ENCODE peak calls at places on chromosomes 2 and 18, in five cellular contexts. M, H, W, Y and L are unnamed samples.

GRCh38 chr2:9287400-9288059 is 80.9 kb downstream of the ASAP2 start:
- DNase-seq in M (no peak), W (no peak), H (no peak), Y (peak; percentile 98), L (peak; percentile 93)

GRCh38 chr18:24488824-24489493 is 28.5 kb downstream of the HRH4 start:
- DNase-seq in Y (peak; percentile 58), W (no peak), M (peak; percentile 61), H (peak; percentile 29), L (no peak)

GRCh38 chr2:198756166-198756565 is 701.6 kb downstream of the SATB2 start:
- DNase-seq in W (no peak), Y (peak; percentile 68), H (no peak), M (no peak), L (peak; percentile 17)

GRCh38 chr18:77023115-77023782 is 109.3 kb downstream of the MBP start:
- DNase-seq in M (no peak), H (no peak), W (no peak), Y (no peak), L (no peak)

GRCh38 chr18:47246027-47246971 is 5.2 kb downstream of the SKOR2 start:
- DNase-seq in H (no peak), W (no peak), M (no peak), Y (no peak), L (no peak)

GRCh38 chr2:101121174-101121573 is 30.0 kb downstream of the TBC1D8 start:
- DNase-seq in W (peak; percentile 59), M (no peak), Y (no peak), H (no peak), L (no peak)

GRCh38 chr18:37322497-37323035 is 243.0 kb downstream of the CELF4 start:
- DNase-seq in H (peak; percentile 12), M (peak; percentile 78), W (peak; percentile 17), Y (peak; percentile 72), L (no peak)

GRCh38 chr18:31241900-31242409 is 76.0 kb upstream of the DSG1 start:
- DNase-seq in W (peak; percentile 68), Y (no peak), M (peak; percentile 38), H (no peak), L (no peak)

GRCh38 chr18:36012891-36013290 is 40.4 kb downstream of the RMP24 start:
- DNase-seq in H (no peak), M (no peak), Y (no peak), W (no peak), L (no peak)

GRCh38 chr2:13050764-13051163 is 334.0 kb downstream of the TRIB2 start:
- DNase-seq in W (no peak), H (no peak), Y (no peak), M (no peak), L (no peak)

GRCh38 chr2:24280161-24280560 is 80.2 kb downstream of the ITSN2 start:
- DNase-seq in W (no peak), H (no peak), Y (no peak), M (no peak), L (no peak)

GRCh38 chr2:28004086-28004485 is 113.6 kb downstream of the BABAM2 start:
- DNase-seq in H (no peak), W (no peak), M (no peak), Y (peak; percentile 34), L (peak; percentile 46)

GRCh38 chr2:179031731-179032408 is 18.1 kb downstream of the CCDC141 start:
- DNase-seq in M (no peak), Y (no peak), H (peak; percentile 49), W (no peak), L (no peak)

GRCh38 chr18:13216732-13217465 is 1.7 kb upstream of the LDLRAD4 start:
- DNase-seq in Y (no peak), H (peak; percentile 43), M (peak; percentile 37), W (peak; percentile 53), L (peak; percentile 26)

GRCh38 chr18:30094556-30094955 is 948.0 kb downstream of the DSC3 start:
- DNase-seq in W (no peak), H (no peak), Y (no peak), M (no peak), L (no peak)

GRCh38 chr2:172807011-172807410 is 71.4 kb downstream of the RAPGEF4 start:
- DNase-seq in M (no peak), W (no peak), Y (no peak), H (no peak), L (no peak)

GRCh38 chr2:3823748-3824147 is 120.4 kb downstream of the DCDC2C start:
- DNase-seq in M (no peak), W (no peak), Y (no peak), H (no peak), L (peak; percentile 20)

GRCh38 chr2:190599546-190600220 is 49.2 kb upstream of the NAB1 start:
- DNase-seq in M (no peak), Y (no peak), W (no peak), H (no peak), L (no peak)

GRCh38 chr2:203949228-203949627 is 12.7 kb downstream of the ICOS start:
- DNase-seq in H (peak; percentile 31), Y (no peak), W (no peak), M (no peak), L (no peak)

GRCh38 chr2:158761626-158762025 is 33.5 kb upstream of the DAPL1 start:
- DNase-seq in W (no peak), Y (peak; percentile 80), H (no peak), M (no peak), L (no peak)

GRCh38 chr2:131056204-131056975 is 36.9 kb downstream of the FAM168B start:
- DNase-seq in Y (no peak), W (no peak), H (no peak), M (no peak), L (no peak)

GRCh38 chr2:45891719-45892118 is 240.2 kb downstream of the PRKCE start:
- DNase-seq in Y (no peak), M (no peak), H (no peak), W (no peak), L (no peak)

GRCh38 chr2:104849618-104850097 is 4.3 kb upstream of the POU3F3 start:
- DNase-seq in W (peak; percentile 71), Y (peak; percentile 58), M (peak; percentile 51), H (peak; percentile 79), L (peak; percentile 52)

GRCh38 chr18:74375999-74376398 is 60.4 kb downstream of the C18orf63 start:
- DNase-seq in Y (peak; percentile 61), M (no peak), H (no peak), W (no peak), L (peak; percentile 6)

GRCh38 chr18:62033207-62033606 is 140.4 kb upstream of the RNF152 start:
- DNase-seq in W (no peak), Y (no peak), H (peak; percentile 10), M (no peak), L (no peak)

GRCh38 chr2:5373200-5373599 is 319.0 kb upstream of the SOX11 start:
- DNase-seq in M (peak; percentile 10), W (no peak), Y (no peak), H (no peak), L (no peak)